ENCODE peak calls at places on chromosomes 6 and 20, in five cellular contexts. G, C, E, L and T are unnamed samples.

GRCh38 chr6:15841937-15842698 is 179.3 kb upstream of the DTNBP1 start:
- DNase-seq in C (no peak), G (no peak), E (no peak), L (no peak), T (no peak)

GRCh38 chr20:3786126-3786484 is 435 bp downstream of the CENPB start:
- DNase-seq in L (peak; percentile 48), E (peak; percentile 53), G (peak; percentile 35), C (no peak), T (peak; percentile 53)

GRCh38 chr6:13011612-13012146 is 295.1 kb downstream of the PHACTR1 start:
- DNase-seq in C (no peak), L (no peak), G (no peak), E (no peak), T (no peak)

GRCh38 chr20:52192296-52193007 is 873 bp upstream of the ZFP64 start:
- DNase-seq in G (no peak), L (peak; percentile 3), C (no peak), E (no peak), T (peak; percentile 34)

GRCh38 chr6:83055366-83055964 is 10.2 kb downstream of the UBE3D start:
- DNase-seq in C (no peak), E (peak; percentile 44), G (peak; percentile 57), L (peak; percentile 18), T (peak; percentile 72)

GRCh38 chr20:11676618-11677289 is 240.9 kb upstream of the BTBD3 start:
- DNase-seq in L (peak; percentile 43), G (peak; percentile 66), E (peak; percentile 77), C (no peak), T (peak; percentile 76)

GRCh38 chr6:79635179-79635578 is 4.0 kb downstream of the SH3BGRL2 start:
- DNase-seq in E (no peak), G (no peak), L (no peak), C (no peak), T (no peak)

GRCh38 chr6:105024803-105025202 is 67.9 kb downstream of the LIN28B start:
- DNase-seq in L (no peak), E (no peak), C (no peak), G (no peak), T (no peak)

GRCh38 chr6:158416841-158417759 is 104.8 kb downstream of the TULP4 start:
- DNase-seq in L (no peak), C (no peak), G (no peak), E (no peak), T (no peak)

GRCh38 chr6:44226368-44227137 is 3.2 kb downstream of the SLC29A1 start:
- DNase-seq in L (no peak), E (no peak), C (no peak), G (no peak), T (no peak)

GRCh38 chr6:20699402-20699801 is 165.1 kb downstream of the CDKAL1 start:
- DNase-seq in C (no peak), E (no peak), G (no peak), L (peak; percentile 40), T (no peak)

GRCh38 chr6:152605901-152606390 is 31.2 kb downstream of the SYNE1 start:
- DNase-seq in C (no peak), L (no peak), E (no peak), G (no peak), T (no peak)

GRCh38 chr6:156731436-156731835 is 45.7 kb upstream of the ARID1B start:
- DNase-seq in C (no peak), L (no peak), E (no peak), G (no peak), T (peak; percentile 52)

GRCh38 chr20:39563406-39563805 is 601.3 kb downstream of the DHX35 start:
- DNase-seq in G (no peak), E (no peak), L (no peak), C (no peak), T (no peak)

GRCh38 chr20:22303523-22303922 is 280.8 kb downstream of the FOXA2 start:
- DNase-seq in G (peak; percentile 26), E (peak; percentile 19), C (no peak), L (no peak), T (no peak)

GRCh38 chr6:131832363-131832762 is 24.5 kb downstream of the ENPP1 start:
- DNase-seq in E (no peak), G (no peak), C (no peak), L (peak; percentile 73), T (no peak)

GRCh38 chr6:28597217-28597835 is 71.6 kb downstream of the GPX5 start:
- DNase-seq in E (peak; percentile 80), G (peak; percentile 44), C (no peak), L (no peak), T (peak; percentile 15)

GRCh38 chr20:62566771-62567170 is 75.5 kb upstream of the SLCO4A1 start:
- DNase-seq in E (no peak), G (no peak), C (no peak), L (no peak), T (no peak)

GRCh38 chr20:46043556-46043955 is 14.5 kb downstream of the SLC12A5 start:
- DNase-seq in G (no peak), L (no peak), E (no peak), C (no peak), T (no peak)